ENCODE peak calls at places on chromosomes 13 and 19, in four cellular contexts. One of them, this sample, is unnamed.

GRCh38 chr13:100977841-100978240 is 303.2 kb upstream of the TMTC4 start:
- DNase-seq in IMR-90: no peak
- DNase-seq in H9: no peak
- DNase-seq in H1: no peak
- DNase-seq in this sample: no peak

GRCh38 chr13:37326319-37326718 is 220.9 kb upstream of the CSNK1A1L start:
- DNase-seq in IMR-90: peak; percentile 37
- DNase-seq in H9: no peak
- DNase-seq in H1: no peak
- DNase-seq in this sample: no peak

GRCh38 chr13:44196186-44196751 is 177.4 kb upstream of the SERP2 start:
- DNase-seq in IMR-90: no peak
- DNase-seq in H9: no peak
- DNase-seq in H1: no peak
- DNase-seq in this sample: no peak

GRCh38 chr19:2455481-2456300 is 1.1 kb downstream of the LMNB2 start:
- DNase-seq in IMR-90: no peak
- DNase-seq in H9: no peak
- DNase-seq in H1: no peak
- DNase-seq in this sample: no peak

GRCh38 chr13:33963134-33963533 is 145.2 kb downstream of the RFC3 start:
- DNase-seq in IMR-90: no peak
- DNase-seq in H9: no peak
- DNase-seq in H1: no peak
- DNase-seq in this sample: no peak

GRCh38 chr19:20278342-20278741 is 111.3 kb downstream of the ZNF486 start:
- DNase-seq in IMR-90: no peak
- DNase-seq in H9: peak; percentile 53
- DNase-seq in H1: no peak
- DNase-seq in this sample: no peak

GRCh38 chr13:41487222-41487621 is 29.9 kb downstream of the RGCC start:
- DNase-seq in IMR-90: no peak
- DNase-seq in H9: no peak
- DNase-seq in H1: no peak
- DNase-seq in this sample: no peak

GRCh38 chr13:109135018-109135417 is 505.6 kb downstream of the MYO16 start:
- DNase-seq in IMR-90: no peak
- DNase-seq in H9: no peak
- DNase-seq in H1: no peak
- DNase-seq in this sample: peak; percentile 45

GRCh38 chr19:32196690-32197420 is 148.6 kb upstream of the ZNF507 start:
- DNase-seq in IMR-90: no peak
- DNase-seq in H9: no peak
- DNase-seq in H1: no peak
- DNase-seq in this sample: no peak

GRCh38 chr13:65378943-65379519 is 1851.1 kb downstream of the PCDH9 start:
- DNase-seq in IMR-90: peak; percentile 27
- DNase-seq in H9: no peak
- DNase-seq in H1: no peak
- DNase-seq in this sample: peak; percentile 58

GRCh38 chr19:31537136-31537535 is 187.9 kb upstream of the TSHZ3 start:
- DNase-seq in IMR-90: no peak
- DNase-seq in H9: no peak
- DNase-seq in H1: no peak
- DNase-seq in this sample: no peak

GRCh38 chr13:71499944-71500514 is 367.0 kb downstream of the DACH1 start:
- DNase-seq in IMR-90: no peak
- DNase-seq in H9: no peak
- DNase-seq in H1: no peak
- DNase-seq in this sample: no peak
- H3K56ac ChIP-seq in IMR-90: no peak overlapping the region
- H3K56ac ChIP-seq in H9: no peak overlapping the region
- H3K56ac ChIP-seq in H1: no peak overlapping the region
- H3K56ac ChIP-seq in this sample: no peak overlapping the region

DNA sequence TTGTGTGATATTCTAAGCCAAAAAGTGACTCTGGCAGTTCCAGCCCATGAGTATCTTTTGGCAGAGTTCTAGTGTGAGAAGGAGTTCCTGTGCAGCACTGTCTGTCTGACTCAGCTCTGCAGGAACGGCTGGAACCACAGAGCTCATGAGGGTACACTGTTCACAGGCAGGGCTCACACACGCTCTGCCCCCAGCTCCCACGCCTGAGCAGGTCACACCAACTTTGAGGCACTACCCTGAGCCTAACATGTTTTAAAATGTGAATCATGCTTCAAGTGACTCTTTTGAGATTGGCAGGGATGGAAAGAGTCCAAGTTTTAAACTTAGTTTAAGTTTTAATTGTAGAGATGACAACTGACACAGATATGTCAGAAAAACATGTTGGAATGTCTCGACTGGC is 1203.3 kb downstream of the UQCRFS1 start:
- DNase-seq in IMR-90: no peak
- DNase-seq in H9: no peak
- DNase-seq in H1: no peak
- DNase-seq in this sample: no peak
- H3K23ac ChIP-seq in IMR-90: no peak overlapping the region
- H3K23ac ChIP-seq in H9: no peak overlapping the region
- H3K23ac ChIP-seq in H1: no peak overlapping the region
- H3K23ac ChIP-seq in this sample: no peak overlapping the region

GRCh38 chr19:39405261-39405912 is 1.3 kb upstream of the ZFP36 start:
- DNase-seq in IMR-90: no peak
- DNase-seq in H9: no peak
- DNase-seq in H1: no peak
- DNase-seq in this sample: no peak

GRCh38 chr19:39407394-39407643 is 672 bp downstream of the ZFP36 start:
- DNase-seq in IMR-90: no peak
- DNase-seq in H9: no peak
- DNase-seq in H1: no peak
- DNase-seq in this sample: no peak

GRCh38 chr19:39406656-39407393 is at the start of gene ZFP36:
- DNase-seq in IMR-90: peak; percentile 83
- DNase-seq in H9: peak; percentile 86
- DNase-seq in H1: no peak
- DNase-seq in this sample: peak; percentile 84

GRCh38 chr19:39407644-39408391 is 1.2 kb downstream of the ZFP36 start:
- DNase-seq in IMR-90: no peak
- DNase-seq in H9: no peak
- DNase-seq in H1: no peak
- DNase-seq in this sample: no peak

GRCh38 chr19:39405930-39406655 is 554 bp upstream of the ZFP36 start:
- DNase-seq in IMR-90: no peak
- DNase-seq in H9: peak; percentile 80
- DNase-seq in H1: no peak
- DNase-seq in this sample: no peak
- H3K56ac ChIP-seq in IMR-90: peak overlapping the region; percentile 46
- H3K56ac ChIP-seq in H9: no peak overlapping the region
- H3K56ac ChIP-seq in H1: no peak overlapping the region
- H3K56ac ChIP-seq in this sample: peak overlapping the region; percentile 78

DNA sequence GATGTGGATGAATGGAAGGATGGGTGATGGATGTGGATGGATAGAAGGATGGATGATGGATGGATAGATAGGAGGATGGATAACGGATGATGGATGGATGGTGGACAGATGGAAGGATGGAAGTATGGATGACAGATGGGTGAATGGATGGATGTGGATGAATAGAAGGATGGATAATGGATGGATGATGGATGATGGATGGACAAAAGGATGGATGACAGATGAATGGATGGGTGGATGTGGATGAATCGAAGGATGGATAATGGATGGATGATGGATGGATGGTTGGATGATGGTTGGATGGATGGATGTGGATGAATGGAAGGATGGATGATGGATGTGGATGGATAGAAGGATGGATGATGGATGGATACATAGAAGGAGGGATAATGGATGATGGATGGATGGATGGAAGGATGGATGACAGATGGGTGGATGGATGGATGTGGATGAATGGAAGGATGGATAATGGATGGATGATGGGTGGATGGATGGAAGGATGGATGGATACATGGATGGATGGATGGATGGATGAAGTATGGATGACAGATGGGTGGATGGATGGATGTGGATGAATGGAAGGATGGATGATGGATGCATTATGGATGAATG is 39.3 kb downstream of the TMEM255B start:
- DNase-seq in IMR-90: no peak
- DNase-seq in H9: no peak
- DNase-seq in H1: no peak
- DNase-seq in this sample: no peak
- H3K23ac ChIP-seq in IMR-90: no peak overlapping the region
- H3K23ac ChIP-seq in H9: no peak overlapping the region
- H3K23ac ChIP-seq in H1: no peak overlapping the region
- H3K23ac ChIP-seq in this sample: no peak overlapping the region

GRCh38 chr13:110830331-110830730 is 84.5 kb downstream of the ANKRD10 start:
- DNase-seq in IMR-90: no peak
- DNase-seq in H9: no peak
- DNase-seq in H1: no peak
- DNase-seq in this sample: no peak
- H3K56ac ChIP-seq in IMR-90: no peak overlapping the region
- H3K56ac ChIP-seq in H9: no peak overlapping the region
- H3K56ac ChIP-seq in H1: no peak overlapping the region
- H3K56ac ChIP-seq in this sample: no peak overlapping the region

DNA sequence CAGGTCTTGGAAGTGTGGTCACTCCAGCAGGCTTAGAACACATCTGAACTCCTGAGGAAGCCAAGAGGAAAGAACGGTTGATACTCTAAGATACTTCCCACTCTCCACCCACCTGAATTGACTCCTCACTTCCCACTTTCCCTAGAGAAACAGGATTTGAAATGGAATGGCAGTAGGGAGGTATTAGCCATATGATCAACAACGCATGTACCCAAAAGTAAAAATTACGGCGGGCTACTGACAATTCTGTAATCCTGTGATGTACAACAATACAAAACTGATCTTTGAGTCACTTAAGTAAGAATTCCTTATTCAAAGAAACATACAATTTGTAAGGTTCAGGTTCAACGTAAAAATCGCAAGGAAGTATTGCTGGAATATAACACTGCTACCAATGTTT is 3.2 kb downstream of the SPRY2 start:
- DNase-seq in IMR-90: no peak
- DNase-seq in H9: no peak
- DNase-seq in H1: no peak
- DNase-seq in this sample: no peak
- H3K23ac ChIP-seq in IMR-90: peak overlapping the region; percentile 84
- H3K23ac ChIP-seq in H9: no peak overlapping the region
- H3K23ac ChIP-seq in H1: no peak overlapping the region
- H3K23ac ChIP-seq in this sample: peak overlapping the region; percentile 94

DNA sequence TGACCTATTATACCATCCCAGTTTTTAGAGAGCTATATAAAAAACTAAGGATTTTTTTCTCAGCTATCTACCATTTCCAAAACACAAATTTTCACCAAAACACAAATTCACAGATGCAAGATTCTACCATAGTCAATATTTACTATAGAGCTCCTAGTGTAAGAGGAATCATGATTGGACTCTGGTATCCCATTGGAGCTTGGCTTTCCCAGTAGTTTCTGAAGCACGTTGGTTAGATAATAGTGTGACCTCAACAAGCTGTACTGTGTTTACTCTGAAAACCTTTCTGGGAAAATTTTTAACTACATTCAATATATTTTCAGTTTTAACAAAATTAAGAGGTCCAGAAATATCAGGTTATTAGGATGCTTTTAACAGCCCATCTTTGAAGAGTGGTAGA is 660.6 kb upstream of the SLC10A2 start:
- DNase-seq in IMR-90: no peak
- DNase-seq in H9: no peak
- DNase-seq in H1: no peak
- DNase-seq in this sample: no peak
- H3K56ac ChIP-seq in IMR-90: no peak overlapping the region
- H3K56ac ChIP-seq in H9: no peak overlapping the region
- H3K56ac ChIP-seq in H1: no peak overlapping the region
- H3K56ac ChIP-seq in this sample: no peak overlapping the region

GRCh38 chr19:18449552-18449951 is 11.6 kb upstream of the ISYNA1 start:
- DNase-seq in IMR-90: no peak
- DNase-seq in H9: no peak
- DNase-seq in H1: no peak
- DNase-seq in this sample: no peak
- H3K23ac ChIP-seq in IMR-90: no peak overlapping the region
- H3K23ac ChIP-seq in H9: no peak overlapping the region
- H3K23ac ChIP-seq in H1: no peak overlapping the region
- H3K23ac ChIP-seq in this sample: no peak overlapping the region

GRCh38 chr13:22144806-22145205 is 473.9 kb downstream of the FGF9 start:
- DNase-seq in IMR-90: no peak
- DNase-seq in H9: no peak
- DNase-seq in H1: no peak
- DNase-seq in this sample: no peak
- H3K56ac ChIP-seq in IMR-90: no peak overlapping the region
- H3K56ac ChIP-seq in H9: no peak overlapping the region
- H3K56ac ChIP-seq in H1: no peak overlapping the region
- H3K56ac ChIP-seq in this sample: no peak overlapping the region

This sample was measured in mesendoderm.